ENCODE peak calls at places on chromosomes 4 and X, in four cellular contexts. One of them, this sample, is unnamed.

GRCh38 chrX:118346258-118347094 is 570 bp downstream of the WDR44 start:
- DNase-seq in transverse colon: peak; percentile 31
- DNase-seq in hepatocyte: peak; percentile 40
- DNase-seq in heart right ventricle: peak; percentile 45
- DNase-seq in this sample: peak; percentile 2

GRCh38 chr4:138680251-138680650 is 335.3 kb upstream of the NOCT start:
- DNase-seq in transverse colon: no peak
- DNase-seq in hepatocyte: no peak
- DNase-seq in heart right ventricle: no peak
- DNase-seq in this sample: no peak

GRCh38 chr4:72112514-72113156 is 80.8 kb downstream of the NPFFR2 start:
- DNase-seq in transverse colon: no peak
- DNase-seq in hepatocyte: peak; percentile 66
- DNase-seq in heart right ventricle: no peak
- DNase-seq in this sample: no peak

GRCh38 chrX:148552775-148553174 is 52.4 kb downstream of the AFF2 start:
- DNase-seq in transverse colon: no peak
- DNase-seq in hepatocyte: no peak
- DNase-seq in heart right ventricle: no peak
- DNase-seq in this sample: no peak

GRCh38 chrX:123339201-123339905 is 155.3 kb downstream of the GRIA3 start:
- DNase-seq in transverse colon: no peak
- DNase-seq in hepatocyte: peak; percentile 10
- DNase-seq in heart right ventricle: no peak
- DNase-seq in this sample: no peak

GRCh38 chr4:48139688-48140087 is 5.6 kb upstream of the TXK start:
- DNase-seq in transverse colon: no peak
- DNase-seq in hepatocyte: no peak
- DNase-seq in heart right ventricle: no peak
- DNase-seq in this sample: no peak

GRCh38 chrX:120561634-120562568 is 1.1 kb upstream of the CUL4B start:
- DNase-seq in transverse colon: no peak
- DNase-seq in hepatocyte: no peak
- DNase-seq in heart right ventricle: no peak
- DNase-seq in this sample: no peak

GRCh38 chrX:123859409-123859827 is 435 bp upstream of the XIAP start:
- DNase-seq in transverse colon: peak; percentile 79
- DNase-seq in hepatocyte: no peak
- DNase-seq in heart right ventricle: peak; percentile 73
- DNase-seq in this sample: no peak

GRCh38 chr4:154707877-154708276 is 35.9 kb upstream of the LRAT start:
- DNase-seq in transverse colon: no peak
- DNase-seq in hepatocyte: no peak
- DNase-seq in heart right ventricle: no peak
- DNase-seq in this sample: no peak

GRCh38 chr4:21191304-21191703 is 491.0 kb downstream of the PACRGL start:
- DNase-seq in transverse colon: no peak
- DNase-seq in hepatocyte: no peak
- DNase-seq in heart right ventricle: no peak
- DNase-seq in this sample: no peak

GRCh38 chrX:54492340-54492739 is 3.7 kb downstream of the FGD1 start:
- DNase-seq in transverse colon: no peak
- DNase-seq in hepatocyte: no peak
- DNase-seq in heart right ventricle: peak; percentile 18
- DNase-seq in this sample: peak; percentile 19

GRCh38 chrX:24298191-24298590 is 15.7 kb downstream of the SUPT20HL2 start:
- DNase-seq in transverse colon: no peak
- DNase-seq in hepatocyte: peak; percentile 9
- DNase-seq in heart right ventricle: no peak
- DNase-seq in this sample: no peak

GRCh38 chr4:165378763-165379631 is at the start of gene CPE:
- DNase-seq in transverse colon: peak; percentile 77
- DNase-seq in hepatocyte: peak; percentile 93
- DNase-seq in heart right ventricle: peak; percentile 76
- DNase-seq in this sample: peak; percentile 29

GRCh38 chr4:15455290-15455689 is 14.4 kb upstream of the CC2D2A start:
- DNase-seq in transverse colon: peak; percentile 11
- DNase-seq in hepatocyte: peak; percentile 50
- DNase-seq in heart right ventricle: peak; percentile 33
- DNase-seq in this sample: peak; percentile 21

GRCh38 chr4:80112236-80112635 is 39.2 kb upstream of the ANTXR2 start:
- DNase-seq in transverse colon: no peak
- DNase-seq in hepatocyte: no peak
- DNase-seq in heart right ventricle: peak; percentile 13
- DNase-seq in this sample: no peak

GRCh38 chr4:122450847-122451246 is 5.7 kb downstream of the IL2 start:
- DNase-seq in transverse colon: no peak
- DNase-seq in hepatocyte: peak; percentile 11
- DNase-seq in heart right ventricle: no peak
- DNase-seq in this sample: no peak

GRCh38 chr4:76989391-76990061 is 40.0 kb downstream of the SEPTIN11 start:
- DNase-seq in transverse colon: peak; percentile 54
- DNase-seq in hepatocyte: no peak
- DNase-seq in heart right ventricle: no peak
- DNase-seq in this sample: no peak

GRCh38 chr4:11549525-11549924 is 120.8 kb upstream of the HS3ST1 start:
- DNase-seq in transverse colon: no peak
- DNase-seq in hepatocyte: no peak
- DNase-seq in heart right ventricle: no peak
- DNase-seq in this sample: no peak

GRCh38 chrX:136138939-136139338 is 8.4 kb upstream of the FHL1 start:
- DNase-seq in transverse colon: no peak
- DNase-seq in hepatocyte: no peak
- DNase-seq in heart right ventricle: no peak
- DNase-seq in this sample: no peak

GRCh38 chr4:42167709-42168108 is 15.3 kb upstream of the BEND4 start:
- DNase-seq in transverse colon: no peak
- DNase-seq in hepatocyte: no peak
- DNase-seq in heart right ventricle: no peak
- DNase-seq in this sample: no peak

GRCh38 chrX:19064175-19064574 is 58.1 kb downstream of the ADGRG2 start:
- DNase-seq in transverse colon: no peak
- DNase-seq in hepatocyte: no peak
- DNase-seq in heart right ventricle: no peak
- DNase-seq in this sample: no peak

GRCh38 chrX:16386126-16386525 is 218.8 kb downstream of the MAGEB17 start:
- DNase-seq in transverse colon: no peak
- DNase-seq in hepatocyte: no peak
- DNase-seq in heart right ventricle: no peak
- DNase-seq in this sample: no peak

GRCh38 chrX:49846545-49846944 is 17.4 kb downstream of the PAGE4 start:
- DNase-seq in transverse colon: no peak
- DNase-seq in hepatocyte: no peak
- DNase-seq in heart right ventricle: no peak
- DNase-seq in this sample: no peak

GRCh38 chr4:15109583-15109982 is 107.3 kb downstream of the CPEB2 start:
- DNase-seq in transverse colon: no peak
- DNase-seq in hepatocyte: peak; percentile 33
- DNase-seq in heart right ventricle: no peak
- DNase-seq in this sample: no peak

GRCh38 chr4:163166041-163166579 is 580 bp downstream of the NAF1 start:
- DNase-seq in transverse colon: peak; percentile 47
- DNase-seq in hepatocyte: peak; percentile 73
- DNase-seq in heart right ventricle: peak; percentile 48
- DNase-seq in this sample: peak; percentile 25

GRCh38 chr4:153922148-153922547 is 133.3 kb upstream of the SFRP2 start:
- DNase-seq in transverse colon: no peak
- DNase-seq in hepatocyte: no peak
- DNase-seq in heart right ventricle: no peak
- DNase-seq in this sample: no peak

GRCh38 chrX:1528186-1528883 is 8.7 kb downstream of the P2RY8 start:
- DNase-seq in transverse colon: no peak
- DNase-seq in hepatocyte: no peak
- DNase-seq in heart right ventricle: no peak
- DNase-seq in this sample: no peak

GRCh38 chr4:60891947-60892346 is 308.2 kb upstream of the ADGRL3 start:
- DNase-seq in transverse colon: no peak
- DNase-seq in hepatocyte: no peak
- DNase-seq in heart right ventricle: no peak
- DNase-seq in this sample: no peak

GRCh38 chr4:140726776-140727500 is 29.2 kb downstream of the TBC1D9 start:
- DNase-seq in transverse colon: no peak
- DNase-seq in hepatocyte: no peak
- DNase-seq in heart right ventricle: no peak
- DNase-seq in this sample: no peak

GRCh38 chr4:104493071-104493831 is 1.4 kb downstream of the CXXC4 start:
- DNase-seq in transverse colon: no peak
- DNase-seq in hepatocyte: no peak
- DNase-seq in heart right ventricle: no peak
- DNase-seq in this sample: no peak

GRCh38 chr4:104490770-104491395 is 3.8 kb downstream of the CXXC4 start:
- DNase-seq in transverse colon: peak; percentile 74
- DNase-seq in hepatocyte: peak; percentile 87
- DNase-seq in heart right ventricle: peak; percentile 85
- DNase-seq in this sample: peak; percentile 18

GRCh38 chr4:104490096-104490769 is 4.5 kb downstream of the CXXC4 start:
- DNase-seq in transverse colon: peak; percentile 42
- DNase-seq in hepatocyte: no peak
- DNase-seq in heart right ventricle: no peak
- DNase-seq in this sample: no peak

GRCh38 chr4:104491396-104491821 is 3.3 kb downstream of the CXXC4 start:
- DNase-seq in transverse colon: peak; percentile 47
- DNase-seq in hepatocyte: peak; percentile 74
- DNase-seq in heart right ventricle: peak; percentile 55
- DNase-seq in this sample: no peak

DNA sequence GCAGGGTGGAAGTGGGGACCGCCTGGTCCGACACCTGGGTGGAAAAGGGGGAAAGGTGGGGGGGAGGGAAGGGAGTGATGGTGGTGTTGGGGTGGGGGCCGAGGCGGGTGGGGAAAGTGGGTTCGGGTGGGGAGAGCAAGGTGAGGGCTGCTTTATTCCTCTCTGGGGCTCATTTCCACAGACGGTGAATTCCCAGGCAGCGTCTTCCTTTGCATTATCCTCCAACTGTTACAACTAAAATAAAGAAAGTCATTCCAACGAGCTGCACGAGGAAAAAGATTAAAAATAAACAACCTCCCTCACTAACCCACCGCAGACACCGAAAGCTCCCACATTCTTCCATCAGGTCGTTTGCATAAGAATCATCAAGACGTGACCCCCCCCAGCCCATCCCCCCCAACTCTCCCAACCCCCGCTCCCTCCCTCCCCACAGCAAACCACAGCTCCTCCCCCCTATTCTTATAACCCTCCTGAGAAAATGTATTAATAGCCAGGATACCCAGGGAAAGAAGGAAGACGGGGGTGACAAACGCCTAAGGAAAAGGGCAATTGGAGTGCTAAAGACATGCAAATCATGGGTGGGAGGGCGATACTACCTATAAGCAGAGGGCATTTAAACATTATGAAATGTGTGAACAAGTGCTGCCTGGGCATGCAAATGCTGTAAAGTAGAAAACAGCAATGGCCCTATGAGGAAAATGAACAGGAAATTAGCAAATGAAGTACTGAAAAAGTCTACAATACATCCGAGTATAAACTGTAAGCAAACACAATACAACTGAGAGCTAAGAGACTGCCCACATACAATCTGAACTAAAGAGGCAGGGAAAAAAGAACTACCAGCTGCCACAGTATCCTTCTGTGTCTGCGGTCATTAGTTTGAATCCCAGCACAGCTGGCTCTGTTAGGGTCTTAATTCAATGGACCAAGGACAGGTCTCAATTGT is 2.6 kb downstream of the CXXC4 start:
- DNase-seq in transverse colon: peak; percentile 9
- DNase-seq in hepatocyte: peak; percentile 40
- DNase-seq in heart right ventricle: no peak
- DNase-seq in this sample: no peak
- H3K4me1 ChIP-seq in transverse colon: peaks cover 42% of the 10 kb centered on the region
- H3K4me1 ChIP-seq in hepatocyte: peaks cover 5% of the 10 kb centered on the region
- H3K4me1 ChIP-seq in heart right ventricle: peaks cover 31% of the 10 kb centered on the region
- H3K4me1 ChIP-seq in this sample: no peaks in the 10 kb centered on the region

GRCh38 chr4:54215379-54216072 is 13.6 kb upstream of the PDGFRA start:
- DNase-seq in transverse colon: no peak
- DNase-seq in hepatocyte: no peak
- DNase-seq in heart right ventricle: no peak
- DNase-seq in this sample: no peak
- H3K4me3 ChIP-seq in transverse colon: no peak overlapping the region
- H3K4me3 ChIP-seq in hepatocyte: no peak overlapping the region
- H3K4me3 ChIP-seq in heart right ventricle: no peak overlapping the region
- H3K4me3 ChIP-seq in this sample: no peak overlapping the region

DNA sequence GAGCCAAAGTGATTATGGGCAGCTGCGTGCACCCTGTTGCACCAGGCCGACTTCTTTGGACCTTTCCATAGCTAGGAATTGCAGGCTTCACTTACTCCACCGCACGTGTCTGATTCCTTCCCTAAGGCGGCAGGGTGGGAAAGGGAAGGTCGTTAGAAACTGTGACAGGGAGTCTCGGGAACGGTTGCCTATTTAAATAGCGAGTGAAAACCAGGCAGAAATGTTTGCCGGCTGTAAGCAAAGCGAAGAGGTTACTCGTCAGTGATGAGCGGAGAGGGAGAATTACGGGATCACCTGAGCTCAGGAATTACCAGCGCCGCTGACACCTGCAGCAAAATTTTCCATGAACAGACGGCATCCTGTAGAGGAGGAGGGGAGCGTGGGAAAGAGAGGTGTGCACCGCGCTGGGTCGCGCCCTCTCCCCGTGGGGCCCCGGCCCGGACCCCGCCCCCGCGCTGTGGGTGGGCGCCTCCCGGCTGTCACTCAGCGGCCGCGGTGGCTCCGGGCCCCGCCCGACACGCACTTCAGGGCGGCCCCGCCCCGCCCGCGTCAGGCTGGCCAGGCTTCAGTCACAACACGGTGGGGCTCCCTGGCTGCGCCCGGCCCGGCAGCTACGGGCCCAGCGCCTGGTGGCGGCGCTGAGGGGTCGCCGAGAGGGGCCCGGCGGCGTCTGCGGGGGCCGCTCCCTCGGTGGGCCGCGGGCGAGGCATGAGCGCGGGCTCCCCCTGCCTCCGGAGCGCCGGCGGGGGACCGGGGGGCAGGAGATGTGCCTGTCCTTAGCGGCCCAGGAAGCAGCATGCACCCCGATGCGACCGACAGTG is at the start of gene SNX25:
- DNase-seq in transverse colon: peak; percentile 90
- DNase-seq in hepatocyte: peak; percentile 95
- DNase-seq in heart right ventricle: peak; percentile 90
- DNase-seq in this sample: peak; percentile 43
- H3K4me1 ChIP-seq in transverse colon: peaks cover 32% of the 10 kb centered on the region
- H3K4me1 ChIP-seq in hepatocyte: peaks cover 23% of the 10 kb centered on the region
- H3K4me1 ChIP-seq in heart right ventricle: peaks cover 35% of the 10 kb centered on the region
- H3K4me1 ChIP-seq in this sample: peaks cover 30% of the 10 kb centered on the region

DNA sequence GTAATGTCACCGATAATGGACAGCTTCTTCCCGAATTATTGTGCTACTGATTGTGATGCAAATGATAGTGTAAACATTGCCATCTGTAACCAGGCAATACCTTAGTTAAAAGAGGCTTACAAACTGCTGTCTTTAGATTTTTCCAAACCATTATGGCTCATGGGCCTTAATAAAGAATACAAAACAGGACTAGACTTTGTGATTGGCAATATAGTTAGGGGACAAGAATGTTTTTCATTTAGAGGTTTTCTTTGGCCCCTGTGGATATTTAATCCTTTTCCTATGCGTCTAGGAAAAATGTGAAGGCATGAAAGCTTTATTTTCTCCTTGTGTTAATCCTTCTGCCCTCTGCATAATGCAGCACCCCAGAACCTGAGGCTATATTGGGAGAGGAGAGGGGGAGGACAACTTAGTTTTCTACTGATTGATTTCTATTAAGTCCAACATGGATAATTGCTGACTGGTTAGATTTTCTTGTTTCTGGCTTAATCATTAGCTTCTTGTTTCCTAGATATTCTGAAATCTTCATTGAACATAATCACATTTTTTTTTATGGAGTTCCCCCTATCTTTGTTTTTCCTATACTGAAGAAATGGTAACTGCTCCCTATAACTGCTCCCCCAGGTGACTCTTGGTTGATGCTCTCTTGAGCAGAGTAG is 1.9 kb downstream of the PRPS1 start:
- DNase-seq in transverse colon: no peak
- DNase-seq in hepatocyte: no peak
- DNase-seq in heart right ventricle: no peak
- DNase-seq in this sample: no peak
- H3K4me3 ChIP-seq in transverse colon: no peak overlapping the region
- H3K4me3 ChIP-seq in hepatocyte: peak overlapping the region; percentile 29
- H3K4me3 ChIP-seq in heart right ventricle: peak overlapping the region; percentile 68
- H3K4me3 ChIP-seq in this sample: peak overlapping the region; percentile 83

This sample was measured in thoracic aorta.